ENCODE peak calls at places on chromosomes 2 and 18, in seven cellular contexts. One of them, this sample, is unnamed.

GRCh38 chr2:76478636-76479035 is 767.9 kb upstream of the GCFC2 start:
- DNase-seq in hypothalamus: no peak
- DNase-seq in caudate nucleus: no peak
- DNase-seq in astrocyte of the cerebellum: no peak
- DNase-seq in breast epithelium: no peak
- DNase-seq in Calu3: no peak
- DNase-seq in neural progenitor cell: no peak
- DNase-seq in this sample: no peak

GRCh38 chr2:163665817-163666216 is 70.0 kb downstream of the FIGN start:
- DNase-seq in breast epithelium: no peak
- DNase-seq in neural progenitor cell: no peak
- DNase-seq in Calu3: no peak
- DNase-seq in caudate nucleus: no peak
- DNase-seq in astrocyte of the cerebellum: no peak
- DNase-seq in hypothalamus: no peak
- DNase-seq in this sample: no peak

GRCh38 chr2:45224321-45224995 is 215.2 kb upstream of the SIX2 start:
- DNase-seq in neural progenitor cell: no peak
- DNase-seq in hypothalamus: no peak
- DNase-seq in caudate nucleus: no peak
- DNase-seq in astrocyte of the cerebellum: no peak
- DNase-seq in Calu3: no peak
- DNase-seq in breast epithelium: no peak
- DNase-seq in this sample: no peak

GRCh38 chr2:54446122-54446521 is 10.0 kb upstream of the SPTBN1 start:
- DNase-seq in breast epithelium: no peak
- DNase-seq in hypothalamus: no peak
- DNase-seq in neural progenitor cell: no peak
- DNase-seq in astrocyte of the cerebellum: no peak
- DNase-seq in Calu3: no peak
- DNase-seq in caudate nucleus: no peak
- DNase-seq in this sample: no peak

GRCh38 chr2:68031546-68032160 is 31.2 kb downstream of the C1D start:
- DNase-seq in neural progenitor cell: peak
- DNase-seq in hypothalamus: no peak
- DNase-seq in caudate nucleus: no peak
- DNase-seq in breast epithelium: no peak
- DNase-seq in astrocyte of the cerebellum: peak
- DNase-seq in Calu3: peak
- DNase-seq in this sample: no peak

GRCh38 chr2:4693266-4693665 is 989.9 kb downstream of the DCDC2C start:
- DNase-seq in neural progenitor cell: no peak
- DNase-seq in Calu3: no peak
- DNase-seq in astrocyte of the cerebellum: no peak
- DNase-seq in caudate nucleus: no peak
- DNase-seq in hypothalamus: no peak
- DNase-seq in breast epithelium: no peak
- DNase-seq in this sample: no peak

GRCh38 chr2:63058149-63058741 is 7.6 kb downstream of the OTX1 start:
- DNase-seq in neural progenitor cell: peak
- DNase-seq in Calu3: no peak
- DNase-seq in astrocyte of the cerebellum: no peak
- DNase-seq in breast epithelium: no peak
- DNase-seq in caudate nucleus: no peak
- DNase-seq in hypothalamus: no peak
- DNase-seq in this sample: no peak

GRCh38 chr2:71150082-71150816 is 19.8 kb downstream of the MPHOSPH10 start:
- DNase-seq in breast epithelium: no peak
- DNase-seq in hypothalamus: no peak
- DNase-seq in caudate nucleus: no peak
- DNase-seq in astrocyte of the cerebellum: no peak
- DNase-seq in Calu3: no peak
- DNase-seq in neural progenitor cell: no peak
- DNase-seq in this sample: no peak

GRCh38 chr2:110105608-110106467 is 9.8 kb downstream of the MALL start:
- DNase-seq in Calu3: peak
- DNase-seq in neural progenitor cell: no peak
- DNase-seq in caudate nucleus: no peak
- DNase-seq in breast epithelium: no peak
- DNase-seq in astrocyte of the cerebellum: peak
- DNase-seq in hypothalamus: no peak
- DNase-seq in this sample: no peak

GRCh38 chr2:107633580-107634147 is 193.0 kb upstream of the RGPD4 start:
- DNase-seq in neural progenitor cell: no peak
- DNase-seq in breast epithelium: no peak
- DNase-seq in astrocyte of the cerebellum: peak
- DNase-seq in caudate nucleus: no peak
- DNase-seq in Calu3: no peak
- DNase-seq in hypothalamus: no peak
- DNase-seq in this sample: no peak

GRCh38 chr2:197711576-197711975 is 6.4 kb downstream of the MARS2 start:
- DNase-seq in neural progenitor cell: no peak
- DNase-seq in astrocyte of the cerebellum: no peak
- DNase-seq in breast epithelium: no peak
- DNase-seq in hypothalamus: no peak
- DNase-seq in Calu3: no peak
- DNase-seq in caudate nucleus: no peak
- DNase-seq in this sample: no peak

GRCh38 chr2:201931955-201932354 is 101.7 kb upstream of the FZD7 start:
- DNase-seq in Calu3: no peak
- DNase-seq in hypothalamus: no peak
- DNase-seq in caudate nucleus: no peak
- DNase-seq in neural progenitor cell: no peak
- DNase-seq in astrocyte of the cerebellum: no peak
- DNase-seq in breast epithelium: no peak
- DNase-seq in this sample: no peak

GRCh38 chr2:194723446-194723845 is 933.6 kb upstream of the SLC39A10 start:
- DNase-seq in Calu3: no peak
- DNase-seq in caudate nucleus: no peak
- DNase-seq in astrocyte of the cerebellum: no peak
- DNase-seq in neural progenitor cell: no peak
- DNase-seq in hypothalamus: no peak
- DNase-seq in breast epithelium: no peak
- DNase-seq in this sample: no peak

GRCh38 chr2:10486601-10487079 is 38.5 kb upstream of the ODC1 start:
- DNase-seq in neural progenitor cell: no peak
- DNase-seq in caudate nucleus: no peak
- DNase-seq in Calu3: peak
- DNase-seq in hypothalamus: no peak
- DNase-seq in astrocyte of the cerebellum: no peak
- DNase-seq in breast epithelium: no peak
- DNase-seq in this sample: no peak

GRCh38 chr2:43877782-43878464 is 39.2 kb downstream of the ABCG8 start:
- DNase-seq in astrocyte of the cerebellum: no peak
- DNase-seq in breast epithelium: no peak
- DNase-seq in caudate nucleus: no peak
- DNase-seq in neural progenitor cell: peak
- DNase-seq in Calu3: peak
- DNase-seq in hypothalamus: peak
- DNase-seq in this sample: peak

GRCh38 chr2:163604941-163605555 is 130.8 kb downstream of the FIGN start:
- DNase-seq in hypothalamus: no peak
- DNase-seq in astrocyte of the cerebellum: no peak
- DNase-seq in breast epithelium: no peak
- DNase-seq in neural progenitor cell: no peak
- DNase-seq in Calu3: no peak
- DNase-seq in caudate nucleus: no peak
- DNase-seq in this sample: no peak

GRCh38 chr2:128580988-128581848 is 262.6 kb upstream of the HS6ST1 start:
- DNase-seq in astrocyte of the cerebellum: no peak
- DNase-seq in hypothalamus: no peak
- DNase-seq in caudate nucleus: no peak
- DNase-seq in neural progenitor cell: no peak
- DNase-seq in Calu3: no peak
- DNase-seq in breast epithelium: peak
- DNase-seq in this sample: no peak

GRCh38 chr18:60446821-60447220 is 74.2 kb upstream of the MC4R start:
- DNase-seq in hypothalamus: no peak
- DNase-seq in neural progenitor cell: peak
- DNase-seq in breast epithelium: no peak
- DNase-seq in Calu3: no peak
- DNase-seq in caudate nucleus: no peak
- DNase-seq in astrocyte of the cerebellum: no peak
- DNase-seq in this sample: no peak

GRCh38 chr2:38376346-38376682 is 759 bp downstream of the ATL2 start:
- DNase-seq in Calu3: no peak
- DNase-seq in caudate nucleus: no peak
- DNase-seq in astrocyte of the cerebellum: no peak
- DNase-seq in hypothalamus: peak
- DNase-seq in breast epithelium: peak
- DNase-seq in neural progenitor cell: no peak
- DNase-seq in this sample: peak

GRCh38 chr18:13259701-13260100 is 41.1 kb downstream of the LDLRAD4 start:
- DNase-seq in astrocyte of the cerebellum: no peak
- DNase-seq in breast epithelium: no peak
- DNase-seq in neural progenitor cell: no peak
- DNase-seq in hypothalamus: no peak
- DNase-seq in Calu3: no peak
- DNase-seq in caudate nucleus: no peak
- DNase-seq in this sample: no peak

GRCh38 chr2:104583791-104584190 is 270.1 kb upstream of the POU3F3 start:
- DNase-seq in Calu3: no peak
- DNase-seq in hypothalamus: no peak
- DNase-seq in neural progenitor cell: peak
- DNase-seq in astrocyte of the cerebellum: no peak
- DNase-seq in breast epithelium: no peak
- DNase-seq in caudate nucleus: no peak
- DNase-seq in this sample: no peak

GRCh38 chr2:88628569-88628939 is 1.3 kb upstream of the EIF2AK3 start:
- DNase-seq in neural progenitor cell: no peak
- DNase-seq in breast epithelium: no peak
- DNase-seq in caudate nucleus: no peak
- DNase-seq in hypothalamus: no peak
- DNase-seq in Calu3: no peak
- DNase-seq in astrocyte of the cerebellum: no peak
- DNase-seq in this sample: no peak

GRCh38 chr2:157592983-157593382 is 35.7 kb downstream of the ACVR1C start:
- DNase-seq in astrocyte of the cerebellum: no peak
- DNase-seq in hypothalamus: no peak
- DNase-seq in neural progenitor cell: no peak
- DNase-seq in breast epithelium: no peak
- DNase-seq in caudate nucleus: no peak
- DNase-seq in Calu3: no peak
- DNase-seq in this sample: no peak

GRCh38 chr2:143778981-143779380 is 649.8 kb downstream of the ARHGAP15 start:
- DNase-seq in astrocyte of the cerebellum: peak
- DNase-seq in Calu3: no peak
- DNase-seq in hypothalamus: no peak
- DNase-seq in breast epithelium: no peak
- DNase-seq in caudate nucleus: no peak
- DNase-seq in neural progenitor cell: peak
- DNase-seq in this sample: no peak

GRCh38 chr2:26581266-26581990 is 59.7 kb downstream of the CIB4 start:
- DNase-seq in breast epithelium: no peak
- DNase-seq in neural progenitor cell: no peak
- DNase-seq in caudate nucleus: no peak
- DNase-seq in Calu3: no peak
- DNase-seq in hypothalamus: no peak
- DNase-seq in astrocyte of the cerebellum: no peak
- DNase-seq in this sample: no peak

GRCh38 chr2:205546417-205546816 is 135.9 kb upstream of the NRP2 start:
- DNase-seq in astrocyte of the cerebellum: no peak
- DNase-seq in breast epithelium: no peak
- DNase-seq in hypothalamus: no peak
- DNase-seq in Calu3: no peak
- DNase-seq in caudate nucleus: no peak
- DNase-seq in neural progenitor cell: no peak
- DNase-seq in this sample: no peak

GRCh38 chr2:239275037-239275685 is 125.7 kb downstream of the HDAC4 start:
- DNase-seq in hypothalamus: no peak
- DNase-seq in neural progenitor cell: no peak
- DNase-seq in caudate nucleus: no peak
- DNase-seq in breast epithelium: peak
- DNase-seq in Calu3: peak
- DNase-seq in astrocyte of the cerebellum: peak
- DNase-seq in this sample: no peak

GRCh38 chr2:232900811-232901701 is 31.0 kb downstream of the SNORC start:
- DNase-seq in breast epithelium: no peak
- DNase-seq in neural progenitor cell: peak
- DNase-seq in Calu3: no peak
- DNase-seq in caudate nucleus: no peak
- DNase-seq in hypothalamus: no peak
- DNase-seq in astrocyte of the cerebellum: no peak
- DNase-seq in this sample: no peak

GRCh38 chr2:205148756-205149155 is 533.5 kb upstream of the NRP2 start:
- DNase-seq in hypothalamus: no peak
- DNase-seq in astrocyte of the cerebellum: no peak
- DNase-seq in neural progenitor cell: no peak
- DNase-seq in caudate nucleus: no peak
- DNase-seq in Calu3: no peak
- DNase-seq in breast epithelium: no peak
- DNase-seq in this sample: no peak

GRCh38 chr2:55970506-55970905 is 46.9 kb upstream of the EFEMP1 start:
- DNase-seq in Calu3: no peak
- DNase-seq in caudate nucleus: no peak
- DNase-seq in breast epithelium: no peak
- DNase-seq in astrocyte of the cerebellum: no peak
- DNase-seq in neural progenitor cell: no peak
- DNase-seq in hypothalamus: no peak
- DNase-seq in this sample: no peak

GRCh38 chr2:110858993-110859770 is 126.8 kb downstream of the ACOXL start:
- DNase-seq in neural progenitor cell: peak
- DNase-seq in astrocyte of the cerebellum: no peak
- DNase-seq in hypothalamus: no peak
- DNase-seq in Calu3: no peak
- DNase-seq in breast epithelium: no peak
- DNase-seq in caudate nucleus: no peak
- DNase-seq in this sample: no peak

GRCh38 chr2:199108056-199108455 is 349.7 kb downstream of the SATB2 start:
- DNase-seq in breast epithelium: no peak
- DNase-seq in hypothalamus: no peak
- DNase-seq in caudate nucleus: no peak
- DNase-seq in Calu3: no peak
- DNase-seq in neural progenitor cell: no peak
- DNase-seq in astrocyte of the cerebellum: no peak
- DNase-seq in this sample: no peak